ENCODE peak calls at places on chromosomes 16 and 17, in ten cellular contexts. One of them, this sample, is unnamed.

GRCh38 chr16:74650966-74651567 is 15.6 kb downstream of the RFWD3 start:
- DNase-seq in fibroblast of mammary gland: no peak
- DNase-seq in GM13977: no peak
- DNase-seq in GM12864: no peak
- DNase-seq in BE2C: peak
- DNase-seq in ovary: no peak
- DNase-seq in K562: no peak
- DNase-seq in coronary artery: no peak
- DNase-seq in IMR-90: no peak
- DNase-seq in RWPE2: no peak
- DNase-seq in this sample: peak

GRCh38 chr16:66942981-66943380 is 7.7 kb downstream of the CES2 start:
- DNase-seq in RWPE2: no peak
- DNase-seq in GM12864: no peak
- DNase-seq in BE2C: no peak
- DNase-seq in fibroblast of mammary gland: no peak
- DNase-seq in IMR-90: no peak
- DNase-seq in coronary artery: no peak
- DNase-seq in GM13977: no peak
- DNase-seq in K562: no peak
- DNase-seq in ovary: no peak
- DNase-seq in this sample: no peak

GRCh38 chr16:17070882-17071592 is 399.7 kb downstream of the XYLT1 start:
- DNase-seq in fibroblast of mammary gland: peak
- DNase-seq in ovary: peak
- DNase-seq in coronary artery: no peak
- DNase-seq in IMR-90: no peak
- DNase-seq in GM13977: peak
- DNase-seq in RWPE2: no peak
- DNase-seq in GM12864: peak
- DNase-seq in BE2C: no peak
- DNase-seq in K562: no peak
- DNase-seq in this sample: no peak

GRCh38 chr16:9372934-9373890 is 281.8 kb downstream of the HAPSTR1 start:
- DNase-seq in RWPE2: no peak
- DNase-seq in K562: no peak
- DNase-seq in ovary: no peak
- DNase-seq in IMR-90: no peak
- DNase-seq in coronary artery: no peak
- DNase-seq in GM12864: no peak
- DNase-seq in GM13977: no peak
- DNase-seq in BE2C: no peak
- DNase-seq in fibroblast of mammary gland: no peak
- DNase-seq in this sample: no peak

GRCh38 chr17:36665417-36665816 is 64.0 kb downstream of the MRM1 start:
- DNase-seq in GM13977: no peak
- DNase-seq in GM12864: no peak
- DNase-seq in IMR-90: no peak
- DNase-seq in K562: no peak
- DNase-seq in ovary: no peak
- DNase-seq in coronary artery: no peak
- DNase-seq in fibroblast of mammary gland: peak
- DNase-seq in BE2C: no peak
- DNase-seq in RWPE2: no peak
- DNase-seq in this sample: no peak

GRCh38 chr17:33651631-33652030 is 358.5 kb upstream of the ASIC2 start:
- DNase-seq in coronary artery: no peak
- DNase-seq in GM13977: no peak
- DNase-seq in BE2C: no peak
- DNase-seq in IMR-90: peak
- DNase-seq in ovary: no peak
- DNase-seq in K562: no peak
- DNase-seq in GM12864: no peak
- DNase-seq in RWPE2: no peak
- DNase-seq in fibroblast of mammary gland: peak
- DNase-seq in this sample: no peak

GRCh38 chr16:85136213-85136704 is 24.0 kb upstream of the CIBAR2 start:
- DNase-seq in coronary artery: no peak
- DNase-seq in GM12864: no peak
- DNase-seq in GM13977: peak
- DNase-seq in ovary: no peak
- DNase-seq in fibroblast of mammary gland: peak
- DNase-seq in K562: no peak
- DNase-seq in IMR-90: no peak
- DNase-seq in BE2C: no peak
- DNase-seq in RWPE2: no peak
- DNase-seq in this sample: no peak

GRCh38 chr16:72848759-72849664 is 198.9 kb downstream of the ZFHX3 start:
- DNase-seq in coronary artery: peak
- DNase-seq in IMR-90: peak
- DNase-seq in fibroblast of mammary gland: peak
- DNase-seq in GM13977: no peak
- DNase-seq in K562: no peak
- DNase-seq in BE2C: peak
- DNase-seq in GM12864: no peak
- DNase-seq in RWPE2: peak
- DNase-seq in ovary: peak
- DNase-seq in this sample: peak

GRCh38 chr16:56538331-56538730 is 18.5 kb upstream of the BBS2 start:
- DNase-seq in K562: no peak
- DNase-seq in GM13977: no peak
- DNase-seq in IMR-90: no peak
- DNase-seq in RWPE2: no peak
- DNase-seq in GM12864: no peak
- DNase-seq in coronary artery: no peak
- DNase-seq in BE2C: no peak
- DNase-seq in ovary: no peak
- DNase-seq in fibroblast of mammary gland: no peak
- DNase-seq in this sample: no peak

GRCh38 chr16:56530872-56531271 is 11.0 kb upstream of the BBS2 start:
- DNase-seq in K562: no peak
- DNase-seq in RWPE2: no peak
- DNase-seq in IMR-90: no peak
- DNase-seq in BE2C: no peak
- DNase-seq in fibroblast of mammary gland: no peak
- DNase-seq in GM13977: no peak
- DNase-seq in GM12864: no peak
- DNase-seq in ovary: no peak
- DNase-seq in coronary artery: no peak
- DNase-seq in this sample: no peak

GRCh38 chr16:56534847-56535383 is 15.1 kb upstream of the BBS2 start:
- DNase-seq in RWPE2: no peak
- DNase-seq in GM12864: no peak
- DNase-seq in GM13977: no peak
- DNase-seq in BE2C: no peak
- DNase-seq in IMR-90: no peak
- DNase-seq in coronary artery: no peak
- DNase-seq in ovary: no peak
- DNase-seq in fibroblast of mammary gland: no peak
- DNase-seq in K562: no peak
- DNase-seq in this sample: no peak

DNA sequence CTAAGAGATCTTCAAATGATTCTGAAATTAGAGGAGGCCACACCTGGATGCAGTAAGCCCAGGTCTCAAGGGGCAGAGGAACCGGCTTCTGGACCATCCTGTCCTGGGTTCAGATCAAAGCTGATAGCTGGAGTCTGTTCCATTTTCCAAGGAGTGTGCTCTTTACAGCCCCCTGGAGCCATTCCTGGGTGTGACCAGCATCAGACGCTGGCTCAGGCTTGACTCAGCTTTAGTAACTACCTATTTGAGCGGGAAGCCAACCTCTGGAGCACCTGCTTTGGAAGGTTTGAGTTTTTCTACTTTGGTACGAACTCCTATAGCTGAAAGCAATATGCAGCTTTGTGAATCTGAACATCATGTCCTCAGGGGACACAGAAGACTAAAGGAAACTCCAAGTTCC is 12.9 kb upstream of the BBS2 start:
- DNase-seq in K562: no peak
- DNase-seq in ovary: no peak
- DNase-seq in GM13977: no peak
- DNase-seq in BE2C: no peak
- DNase-seq in coronary artery: no peak
- DNase-seq in GM12864: no peak
- DNase-seq in fibroblast of mammary gland: no peak
- DNase-seq in RWPE2: no peak
- DNase-seq in IMR-90: no peak
- DNase-seq in this sample: no peak
- TF ChIP-seq CTCF in K562: peak
- TF ChIP-seq CTCF in ovary: no peak
- TF ChIP-seq CTCF in GM13977: no peak
- TF ChIP-seq CTCF in BE2C: peak
- TF ChIP-seq CTCF in coronary artery: no peak
- TF ChIP-seq CTCF in GM12864: no peak
- TF ChIP-seq CTCF in fibroblast of mammary gland: no peak
- TF ChIP-seq CTCF in RWPE2: peak
- TF ChIP-seq CTCF in IMR-90: no peak
- TF ChIP-seq CTCF in this sample: no peak

DNA sequence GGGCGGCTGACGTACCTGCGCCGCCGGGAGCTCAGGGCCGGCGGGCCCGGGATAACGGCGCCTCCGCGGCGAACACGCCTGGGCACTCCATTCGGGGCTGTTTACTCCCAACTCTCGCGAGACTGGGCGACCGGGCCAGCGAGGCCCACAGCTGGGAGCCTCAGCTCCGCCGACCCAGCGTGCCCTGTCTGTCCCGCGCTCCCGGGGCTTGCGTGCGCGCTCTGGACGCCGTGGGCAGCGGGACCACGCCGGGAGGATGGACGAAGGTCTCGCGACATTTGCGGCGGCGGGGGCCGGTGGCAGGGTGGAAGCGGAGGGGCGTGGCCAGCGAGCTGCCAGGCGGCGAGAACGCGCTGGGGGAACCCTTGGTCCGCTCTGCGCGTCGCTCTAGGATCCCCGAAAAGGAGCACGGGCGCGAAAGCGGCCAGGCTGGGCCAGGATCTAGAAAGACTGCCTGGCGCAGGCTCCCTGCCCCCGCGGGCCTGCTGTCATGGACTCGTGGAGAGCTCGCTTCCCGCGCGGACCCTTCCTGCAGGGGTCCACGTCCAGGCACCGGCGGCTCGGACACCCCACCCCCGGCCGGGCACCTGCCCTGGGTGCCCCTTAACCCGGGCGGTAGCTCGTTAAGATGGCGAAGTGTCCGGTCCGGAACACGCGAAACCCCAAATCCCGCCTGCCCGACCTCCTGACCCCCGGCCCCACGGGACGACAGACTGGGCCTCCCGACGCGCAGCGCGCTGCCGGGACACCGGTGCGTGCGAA is at the start of gene MBTPS1:
- DNase-seq in K562: peak
- DNase-seq in BE2C: peak
- DNase-seq in GM12864: peak
- DNase-seq in fibroblast of mammary gland: peak
- DNase-seq in GM13977: peak
- DNase-seq in IMR-90: peak
- DNase-seq in coronary artery: peak
- DNase-seq in ovary: peak
- DNase-seq in RWPE2: peak
- DNase-seq in this sample: peak
- TF ChIP-seq CTCF in K562: peak
- TF ChIP-seq CTCF in BE2C: no peak
- TF ChIP-seq CTCF in GM12864: no peak
- TF ChIP-seq CTCF in fibroblast of mammary gland: no peak
- TF ChIP-seq CTCF in GM13977: no peak
- TF ChIP-seq CTCF in IMR-90: no peak
- TF ChIP-seq CTCF in coronary artery: no peak
- TF ChIP-seq CTCF in ovary: peak
- TF ChIP-seq CTCF in RWPE2: peak
- TF ChIP-seq CTCF in this sample: no peak

DNA sequence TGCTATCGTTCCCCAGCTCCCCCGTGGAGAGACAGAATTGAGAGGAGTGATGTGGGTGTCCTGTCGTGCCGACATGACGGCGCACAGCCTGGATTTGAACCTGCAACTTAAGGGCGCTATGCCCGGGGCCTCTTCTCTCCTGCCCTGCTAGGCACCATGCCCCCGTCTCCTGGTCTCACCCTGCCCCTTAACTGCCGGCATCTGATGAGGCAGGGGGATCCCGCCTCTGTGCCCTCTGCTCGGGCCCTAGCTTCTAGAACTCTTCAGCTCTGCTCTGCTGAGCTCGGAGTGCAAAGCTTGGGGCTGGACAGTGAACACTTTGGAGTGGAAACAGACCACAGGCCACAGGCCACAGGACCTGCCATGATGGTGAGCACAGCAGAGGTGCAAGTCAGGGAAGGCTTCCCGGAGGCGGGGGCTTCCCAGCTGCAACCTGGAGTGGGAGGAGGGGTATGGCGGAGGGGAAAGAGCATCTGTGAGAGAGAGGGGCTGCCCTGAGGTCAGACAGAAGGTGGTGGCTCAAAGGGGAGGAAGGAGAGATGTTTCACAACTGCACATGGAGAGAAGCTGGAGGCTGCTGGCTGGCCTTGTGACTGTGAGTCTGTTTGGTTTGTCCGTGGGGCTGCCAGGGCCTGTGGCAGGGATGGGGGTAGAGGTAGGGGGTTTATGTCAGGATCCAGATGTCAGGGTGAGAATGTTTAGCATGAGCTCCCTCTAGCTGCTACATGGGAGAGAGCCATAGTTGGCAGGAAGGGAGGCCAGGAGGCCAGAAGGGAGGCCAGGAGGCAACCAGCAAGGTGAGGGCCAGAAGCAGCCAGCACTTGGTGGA is 107.8 kb downstream of the CRLF3 start:
- DNase-seq in BE2C: peak
- DNase-seq in RWPE2: peak
- DNase-seq in fibroblast of mammary gland: peak
- DNase-seq in ovary: peak
- DNase-seq in IMR-90: peak
- DNase-seq in GM12864: no peak
- DNase-seq in K562: no peak
- DNase-seq in GM13977: no peak
- DNase-seq in coronary artery: peak
- DNase-seq in this sample: no peak
- TF ChIP-seq CTCF in BE2C: no peak
- TF ChIP-seq CTCF in RWPE2: no peak
- TF ChIP-seq CTCF in fibroblast of mammary gland: peak
- TF ChIP-seq CTCF in ovary: no peak
- TF ChIP-seq CTCF in IMR-90: peak
- TF ChIP-seq CTCF in GM12864: peak
- TF ChIP-seq CTCF in K562: peak
- TF ChIP-seq CTCF in GM13977: peak
- TF ChIP-seq CTCF in coronary artery: no peak
- TF ChIP-seq CTCF in this sample: peak

GRCh38 chr16:23107117-23107516 is 42.1 kb downstream of the USP31 start:
- DNase-seq in IMR-90: no peak
- DNase-seq in BE2C: no peak
- DNase-seq in RWPE2: no peak
- DNase-seq in GM12864: no peak
- DNase-seq in coronary artery: no peak
- DNase-seq in fibroblast of mammary gland: no peak
- DNase-seq in ovary: no peak
- DNase-seq in K562: no peak
- DNase-seq in GM13977: no peak
- DNase-seq in this sample: no peak

GRCh38 chr16:23101012-23101550 is 48.2 kb downstream of the USP31 start:
- DNase-seq in RWPE2: no peak
- DNase-seq in GM12864: no peak
- DNase-seq in GM13977: no peak
- DNase-seq in ovary: no peak
- DNase-seq in coronary artery: no peak
- DNase-seq in fibroblast of mammary gland: no peak
- DNase-seq in K562: no peak
- DNase-seq in BE2C: no peak
- DNase-seq in IMR-90: no peak
- DNase-seq in this sample: no peak

GRCh38 chr16:23104032-23104955 is 45.0 kb downstream of the USP31 start:
- DNase-seq in IMR-90: no peak
- DNase-seq in BE2C: no peak
- DNase-seq in coronary artery: no peak
- DNase-seq in RWPE2: no peak
- DNase-seq in GM12864: no peak
- DNase-seq in ovary: no peak
- DNase-seq in K562: no peak
- DNase-seq in fibroblast of mammary gland: no peak
- DNase-seq in GM13977: no peak
- DNase-seq in this sample: no peak

GRCh38 chr16:23105309-23105708 is 43.9 kb downstream of the USP31 start:
- DNase-seq in fibroblast of mammary gland: no peak
- DNase-seq in coronary artery: no peak
- DNase-seq in ovary: no peak
- DNase-seq in BE2C: no peak
- DNase-seq in K562: no peak
- DNase-seq in GM12864: no peak
- DNase-seq in GM13977: no peak
- DNase-seq in IMR-90: no peak
- DNase-seq in RWPE2: no peak
- DNase-seq in this sample: no peak

GRCh38 chr16:23103603-23104002 is 45.6 kb downstream of the USP31 start:
- DNase-seq in K562: no peak
- DNase-seq in coronary artery: no peak
- DNase-seq in ovary: no peak
- DNase-seq in GM12864: no peak
- DNase-seq in BE2C: no peak
- DNase-seq in GM13977: no peak
- DNase-seq in IMR-90: no peak
- DNase-seq in RWPE2: no peak
- DNase-seq in fibroblast of mammary gland: no peak
- DNase-seq in this sample: no peak
- TF ChIP-seq CTCF in K562: no peak
- TF ChIP-seq CTCF in coronary artery: no peak
- TF ChIP-seq CTCF in ovary: no peak
- TF ChIP-seq CTCF in GM12864: no peak
- TF ChIP-seq CTCF in BE2C: no peak
- TF ChIP-seq CTCF in GM13977: no peak
- TF ChIP-seq CTCF in IMR-90: no peak
- TF ChIP-seq CTCF in RWPE2: no peak
- TF ChIP-seq CTCF in fibroblast of mammary gland: no peak
- TF ChIP-seq CTCF in this sample: no peak